ENCODE peak calls at places on chromosome 15, in seven cellular contexts. H is HepG2, U is neuronal stem cell, A is fibroblast of lung, O is right cardiac atrium, S is breast epithelium, Z is A673. P is an unnamed sample. For H3K4me1, the result is how much of the 10 kb centered on the place peaks cover.

GRCh38 chr15:29826908-29827307 is 4.6 kb upstream of the TJP1 start:
- DNase-seq in H (no peak), U (no peak), A (no peak), O (no peak), S (no peak), Z (no peak), P (no peak)

GRCh38 chr15:25768271-25768670 is 94.9 kb downstream of the ATP10A start:
- DNase-seq in H (no peak), U (no peak), A (no peak), O (no peak), S (no peak), Z (no peak), P (no peak)

GRCh38 chr15:100566850-100567249 is 35.1 kb downstream of the LINS1 start:
- DNase-seq in H (no peak), U (no peak), A (no peak), O (no peak), S (no peak), Z (no peak), P (no peak)

GRCh38 chr15:61226313-61227250 is 2.5 kb downstream of the RORA start:
- DNase-seq in H (no peak), U (no peak), A (no peak), O (no peak), S (no peak), Z (no peak), P (no peak)

GRCh38 chr15:54131410-54131809 is 153.2 kb downstream of the UNC13C start:
- DNase-seq in H (no peak), U (no peak), A (no peak), O (no peak), S (no peak), Z (no peak), P (no peak)

GRCh38 chr15:72861511-72861910 is 78.0 kb upstream of the ADPGK start:
- DNase-seq in H (no peak), U (no peak), A (no peak), O (no peak), S (no peak), Z (no peak), P (no peak)

GRCh38 chr15:61653110-61653509 is 407.1 kb downstream of the VPS13C start:
- DNase-seq in H (no peak), U (no peak), A (no peak), O (peak), S (no peak), Z (no peak), P (no peak)

GRCh38 chr15:42986693-42987342 is 66.2 kb upstream of the TTBK2 start:
- DNase-seq in H (no peak), U (no peak), A (no peak), O (no peak), S (no peak), Z (no peak), P (no peak)

GRCh38 chr15:75565062-75565970 is 13.8 kb downstream of the PTPN9 start:
- DNase-seq in H (no peak), U (no peak), A (peak), O (no peak), S (no peak), Z (no peak), P (no peak)

GRCh38 chr15:45637552-45638033 is 2.8 kb downstream of the SQOR start:
- DNase-seq in H (peak), U (no peak), A (peak), O (peak), S (no peak), Z (peak), P (peak)

GRCh38 chr15:39504812-39505211 is 76.1 kb upstream of the THBS1 start:
- DNase-seq in H (no peak), U (no peak), A (peak), O (no peak), S (no peak), Z (no peak), P (no peak)

GRCh38 chr15:85280203-85280602 is 100.2 kb upstream of the AKAP13 start:
- DNase-seq in H (no peak), U (no peak), A (no peak), O (no peak), S (no peak), Z (no peak), P (no peak)

GRCh38 chr15:72932461-72932860 is 119.8 kb upstream of the NEO1 start:
- DNase-seq in H (no peak), U (no peak), A (no peak), O (no peak), S (no peak), Z (no peak), P (no peak)

GRCh38 chr15:48722764-48723661 is 77.5 kb upstream of the FBN1 start:
- DNase-seq in H (no peak), U (no peak), A (peak), O (no peak), S (no peak), Z (no peak), P (no peak)

GRCh38 chr15:82919231-82919886 is 33.2 kb downstream of the HOMER2 start:
- DNase-seq in H (peak), U (no peak), A (no peak), O (no peak), S (peak), Z (no peak), P (peak)

GRCh38 chr15:66072616-66073361 is 180.8 kb downstream of the MEGF11 start:
- DNase-seq in H (no peak), U (no peak), A (peak), O (peak), S (no peak), Z (no peak), P (no peak)

GRCh38 chr15:40357246-40357645 is 773 bp upstream of the DISP2 start:
- DNase-seq in H (no peak), U (no peak), A (no peak), O (no peak), S (no peak), Z (no peak), P (peak)

GRCh38 chr15:89946681-89947313 is 34.0 kb upstream of the ARPIN start:
- DNase-seq in H (no peak), U (no peak), A (no peak), O (no peak), S (no peak), Z (no peak), P (peak)

GRCh38 chr15:44193651-44194396 is 1.2 kb downstream of the FRMD5 start:
- DNase-seq in H (no peak), U (peak), A (peak), O (no peak), S (no peak), Z (peak), P (peak)

GRCh38 chr15:74398183-74398582 is 30.7 kb upstream of the CYP11A1 start:
- DNase-seq in H (no peak), U (no peak), A (no peak), O (no peak), S (no peak), Z (no peak), P (no peak)

GRCh38 chr15:75228787-75229186 is 27.1 kb downstream of the C15orf39 start:
- DNase-seq in H (no peak), U (no peak), A (no peak), O (no peak), S (no peak), Z (no peak), P (no peak)

GRCh38 chr15:55740981-55741591 is 1.9 kb downstream of the PRTG start:
- DNase-seq in H (no peak), U (no peak), A (no peak), O (no peak), S (no peak), Z (peak), P (no peak)

GRCh38 chr15:38536201-38536676 is 28.4 kb downstream of the RASGRP1 start:
- DNase-seq in H (no peak), U (no peak), A (peak), O (peak), S (no peak), Z (no peak), P (no peak)

GRCh38 chr15:75947117-75947516 is 43.4 kb downstream of the FBXO22 start:
- DNase-seq in H (no peak), U (no peak), A (peak), O (no peak), S (no peak), Z (peak), P (no peak)

GRCh38 chr15:96338772-96339661 is 8.5 kb downstream of the NR2F2 start:
- DNase-seq in H (peak), U (no peak), A (peak), O (no peak), S (no peak), Z (peak), P (no peak)

GRCh38 chr15:59203026-59203425 is 3.6 kb upstream of the LDHAL6B start:
- DNase-seq in H (no peak), U (no peak), A (no peak), O (no peak), S (no peak), Z (no peak), P (no peak)
- H3K4me1 ChIP-seq in H (under half), U (under half), A (under half), O (under half), S (under half), Z (under half), P (under half)

GRCh38 chr15:41966920-41967465 is 5.4 kb downstream of the EHD4 start:
- DNase-seq in H (no peak), U (no peak), A (no peak), O (no peak), S (peak), Z (no peak), P (no peak)

GRCh38 chr15:41967506-41968206 is 4.7 kb downstream of the EHD4 start:
- DNase-seq in H (no peak), U (no peak), A (peak), O (peak), S (peak), Z (peak), P (no peak)

GRCh38 chr15:41966414-41966812 is 5.9 kb downstream of the EHD4 start:
- DNase-seq in H (no peak), U (no peak), A (no peak), O (no peak), S (no peak), Z (no peak), P (no peak)

GRCh38 chr15:41968738-41969137 is 3.6 kb downstream of the EHD4 start:
- DNase-seq in H (no peak), U (no peak), A (no peak), O (no peak), S (no peak), Z (peak), P (no peak)

GRCh38 chr15:41965441-41966413 is 6.6 kb downstream of the EHD4 start:
- DNase-seq in H (no peak), U (no peak), A (peak), O (peak), S (peak), Z (no peak), P (no peak)
- H3K4me1 ChIP-seq in H (under half), U (under half), A (under half), O (under half), S (under half), Z (under half), P (under half)

DNA sequence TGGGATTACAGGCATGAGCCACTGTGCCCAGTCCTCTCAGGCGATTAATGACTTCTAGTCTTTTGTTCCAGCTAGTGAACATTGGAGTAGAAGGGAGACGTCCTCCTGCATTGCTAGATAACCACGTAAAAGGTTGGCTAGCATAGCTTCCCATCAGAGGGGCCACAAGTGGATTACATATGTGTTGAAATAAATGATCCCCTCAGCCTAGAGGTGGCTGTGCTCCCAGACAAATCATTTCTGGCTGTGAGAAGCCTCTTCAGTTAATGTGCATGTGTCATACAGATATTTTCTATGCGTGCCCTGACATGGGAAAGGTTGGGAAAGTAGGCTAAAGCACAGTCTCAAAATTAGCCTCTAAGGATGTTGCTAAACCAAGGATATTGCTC is 17.7 kb downstream of the USP3 start:
- DNase-seq in H (no peak), U (no peak), A (peak), O (no peak), S (no peak), Z (no peak), P (no peak)
- H3K4me1 ChIP-seq in H (half or more), U (under half), A (under half), O (under half), S (under half), Z (under half), P (under half)

GRCh38 chr15:63502843-63503738 is 1.3 kb upstream of the USP3 start:
- DNase-seq in H (peak), U (no peak), A (peak), O (peak), S (peak), Z (no peak), P (peak)
- H3K4me1 ChIP-seq in H (half or more), U (under half), A (under half), O (under half), S (under half), Z (under half), P (under half)

DNA sequence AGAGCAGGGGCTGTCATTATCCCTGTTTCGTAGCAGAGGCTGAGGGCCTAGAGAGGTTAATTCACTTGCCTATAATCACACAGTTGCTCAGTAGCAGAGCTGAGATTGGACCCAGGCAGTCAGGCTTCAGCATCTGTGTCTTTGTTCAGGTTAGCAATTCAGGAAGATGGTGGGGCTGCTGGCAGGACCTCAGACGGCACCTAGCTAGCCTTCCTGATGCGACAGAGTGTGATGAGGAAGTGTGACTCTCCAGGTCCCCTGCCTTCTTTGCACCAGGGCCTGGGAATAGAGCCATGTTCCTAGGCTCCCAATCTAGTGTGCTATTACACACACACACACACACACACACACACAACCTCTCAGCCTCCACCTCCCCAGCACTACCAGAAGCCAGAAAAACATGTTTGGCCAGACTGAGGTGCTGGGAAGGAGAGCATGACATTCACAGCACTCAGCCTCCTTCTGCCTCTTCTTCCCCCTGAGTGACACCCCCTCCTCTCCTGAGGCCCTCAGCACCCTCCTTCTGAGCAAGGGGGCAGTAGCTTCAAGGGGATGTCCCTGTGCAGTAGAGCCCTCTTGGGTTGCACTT is 88.9 kb downstream of the TLE3 start:
- DNase-seq in H (no peak), U (no peak), A (no peak), O (no peak), S (no peak), Z (no peak), P (no peak)
- H3K4me1 ChIP-seq in H (under half), U (under half), A (under half), O (under half), S (under half), Z (under half), P (under half)

GRCh38 chr15:98858610-98859023 is 149.0 kb downstream of the PGPEP1L start:
- DNase-seq in H (no peak), U (no peak), A (no peak), O (no peak), S (no peak), Z (no peak), P (no peak)
- H3K4me1 ChIP-seq in H (under half), U (under half), A (under half), O (under half), S (under half), Z (half or more), P (under half)

DNA sequence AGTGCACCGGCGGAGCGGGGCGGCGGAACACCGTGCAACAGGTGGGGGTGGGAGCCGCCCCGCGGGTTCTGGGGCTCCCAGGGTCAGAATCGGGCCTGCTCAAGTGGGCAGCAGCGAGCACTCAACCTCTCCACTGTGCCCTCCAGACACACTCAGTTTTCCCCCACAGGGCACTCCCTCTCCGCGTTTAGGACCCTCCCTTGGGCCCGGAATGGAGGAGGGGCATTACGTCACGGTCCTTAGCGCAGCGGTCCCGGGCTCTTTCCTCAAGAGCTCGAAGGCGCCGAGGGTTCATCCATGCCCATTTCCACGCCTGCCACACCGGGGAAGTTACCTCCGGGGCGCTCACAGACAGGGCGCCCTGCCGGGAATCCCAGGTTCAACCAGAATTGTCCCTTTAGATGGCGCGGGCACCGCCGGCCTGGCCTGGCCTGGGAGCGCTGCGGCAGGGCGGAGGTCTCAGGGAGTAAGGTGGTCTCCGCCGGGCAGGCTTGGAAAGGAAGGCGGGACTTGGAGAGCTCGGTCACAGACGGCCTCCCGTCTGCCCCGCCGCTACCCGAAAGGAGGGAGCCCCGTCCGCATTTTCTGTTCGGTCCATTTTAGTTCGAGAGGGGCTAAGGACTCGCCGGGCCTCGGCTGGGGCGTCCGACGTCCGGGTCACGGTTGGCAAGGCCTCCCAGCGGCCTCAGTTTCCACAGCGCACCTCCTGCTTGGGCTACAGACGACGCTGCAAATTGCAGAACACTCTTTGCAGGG is 5.1 kb downstream of the RNU6-1 start:
- DNase-seq in H (no peak), U (no peak), A (no peak), O (no peak), S (no peak), Z (no peak), P (no peak)
- H3K4me1 ChIP-seq in H (half or more), U (under half), A (under half), O (under half), S (under half), Z (under half), P (under half)

GRCh38 chr15:98735895-98736617 is 87.7 kb downstream of the IGF1R start:
- DNase-seq in H (no peak), U (no peak), A (no peak), O (no peak), S (no peak), Z (peak), P (no peak)

GRCh38 chr15:98733098-98733497 is 84.8 kb downstream of the IGF1R start:
- DNase-seq in H (no peak), U (no peak), A (no peak), O (no peak), S (no peak), Z (no peak), P (no peak)

GRCh38 chr15:98737122-98737521 is 88.8 kb downstream of the IGF1R start:
- DNase-seq in H (no peak), U (no peak), A (no peak), O (no peak), S (no peak), Z (no peak), P (no peak)

GRCh38 chr15:98734472-98735284 is 86.3 kb downstream of the IGF1R start:
- DNase-seq in H (peak), U (no peak), A (no peak), O (no peak), S (no peak), Z (no peak), P (peak)

DNA sequence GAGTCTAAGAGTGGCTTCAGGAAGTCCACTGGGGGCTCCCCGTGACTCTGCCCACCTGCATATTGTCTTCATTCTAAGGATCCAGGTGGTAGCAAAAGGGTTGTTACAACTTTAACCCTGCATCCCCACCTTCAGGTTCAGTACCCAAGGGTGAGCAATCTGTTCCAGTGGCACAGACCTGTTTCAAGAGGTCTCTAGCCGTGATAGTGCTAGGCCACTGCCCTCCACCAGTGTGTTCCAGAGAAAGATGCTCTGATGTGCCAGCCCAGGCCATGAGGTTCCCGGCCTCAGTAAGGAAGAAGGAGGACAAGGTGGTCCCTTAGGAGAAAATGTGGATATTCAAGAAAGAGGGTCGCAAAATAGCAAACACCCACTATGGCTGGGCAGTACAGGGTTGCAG is 87.0 kb downstream of the IGF1R start:
- DNase-seq in H (no peak), U (no peak), A (no peak), O (no peak), S (no peak), Z (no peak), P (no peak)
- H3K4me1 ChIP-seq in H (half or more), U (under half), A (under half), O (under half), S (under half), Z (under half), P (under half)

DNA sequence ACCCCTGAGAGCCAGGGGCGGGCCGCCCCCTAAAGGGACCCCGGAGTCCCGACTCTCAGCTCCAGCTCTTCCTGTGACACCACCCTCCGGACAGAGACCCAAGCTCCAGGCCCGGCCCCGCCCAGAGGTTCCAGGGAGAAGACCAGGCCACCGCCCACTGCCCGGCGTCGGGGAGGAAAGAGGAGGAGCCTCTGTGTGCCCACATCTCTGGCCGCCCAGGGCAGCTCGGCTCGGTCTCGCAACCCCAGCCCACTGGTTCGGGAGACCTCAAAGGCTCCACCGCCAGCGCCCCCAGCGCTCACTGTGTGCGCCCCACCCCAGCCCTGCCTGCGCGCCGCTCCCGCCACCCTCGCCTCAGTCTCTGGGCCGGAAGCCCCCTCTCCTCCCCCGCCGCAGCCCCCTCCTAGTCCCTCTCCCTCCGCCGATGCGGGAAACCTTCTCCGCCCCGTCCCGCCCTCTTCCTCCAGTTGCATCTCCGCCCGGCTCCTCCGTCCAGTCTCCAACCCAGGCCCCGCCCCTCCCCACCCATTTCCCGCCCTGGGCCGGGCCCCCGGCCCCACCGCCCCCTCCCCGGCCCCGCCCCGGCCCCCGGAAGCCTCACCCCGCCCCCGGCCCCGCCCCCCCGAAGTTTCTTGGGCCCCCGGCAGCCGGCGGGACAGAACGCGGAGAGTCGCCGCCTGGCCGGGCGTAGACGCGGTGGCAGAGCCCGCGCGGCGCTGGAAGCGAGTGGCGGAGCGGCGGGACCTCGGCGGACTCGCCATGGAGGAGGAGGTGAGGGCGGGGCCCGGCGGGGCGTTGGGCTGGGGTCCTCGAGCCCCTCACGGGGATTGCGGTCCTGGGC is at the start of gene PLEKHO2:
- DNase-seq in H (peak), U (peak), A (peak), O (peak), S (peak), Z (peak), P (peak)
- H3K4me1 ChIP-seq in H (under half), U (under half), A (under half), O (under half), S (under half), Z (under half), P (under half)